ENCODE peak calls at places on chromosomes 1 and 21, in ten cellular contexts. C is tibial nerve, R is H1, T is NB4, G is K562, E is suprapubic skin, P is A549, F is vagina, J is erythroblast, Q is spleen. X is an unnamed sample.

GRCh38 chr1:225848044-225848955 is 33.9 kb downstream of the TMEM63A start:
- DNase-seq in C (no peak), R (no peak), T (no peak), G (peak), E (no peak), P (no peak), F (no peak), J (peak), Q (peak), X (no peak)

GRCh38 chr1:206551985-206552325 is 44.6 kb downstream of the RASSF5 start:
- DNase-seq in C (no peak), R (no peak), T (no peak), G (no peak), E (no peak), P (no peak), F (no peak), J (no peak), Q (peak), X (no peak)

GRCh38 chr1:62321438-62321837 is 2.2 kb upstream of the KANK4 start:
- DNase-seq in C (no peak), R (no peak), T (peak), G (no peak), E (no peak), P (peak), F (no peak), J (no peak), Q (no peak), X (no peak)

GRCh38 chr1:221878134-221878533 is 136.2 kb upstream of the DUSP10 start:
- DNase-seq in C (no peak), R (no peak), T (no peak), G (no peak), E (no peak), P (no peak), F (no peak), J (no peak), Q (no peak), X (no peak)

GRCh38 chr1:15691434-15692032 is 7.4 kb downstream of the PLEKHM2 start:
- DNase-seq in C (no peak), R (no peak), T (no peak), G (no peak), E (no peak), P (no peak), F (no peak), J (no peak), Q (no peak), X (no peak)

GRCh38 chr1:13224480-13225060 is 1.4 kb downstream of the PRAMEF18 start:
- DNase-seq in C (no peak), R (no peak), T (no peak), G (no peak), E (peak), P (no peak), F (no peak), J (no peak), Q (peak), X (no peak)

GRCh38 chr1:238624786-238625185 is 734.1 kb upstream of the ZP4 start:
- DNase-seq in C (no peak), R (no peak), T (no peak), G (no peak), E (no peak), P (no peak), F (no peak), J (no peak), Q (no peak), X (no peak)

GRCh38 chr1:18819986-18820790 is 39.3 kb downstream of the TAS1R2 start:
- DNase-seq in C (no peak), R (no peak), T (no peak), G (no peak), E (no peak), P (no peak), F (no peak), J (no peak), Q (no peak), X (no peak)

GRCh38 chr1:58809327-58810040 is 25.6 kb upstream of the JUN start:
- DNase-seq in C (no peak), R (no peak), T (peak), G (no peak), E (no peak), P (no peak), F (no peak), J (no peak), Q (no peak), X (no peak)

GRCh38 chr21:42833859-42834729 is 45.2 kb downstream of the WDR4 start:
- DNase-seq in C (no peak), R (no peak), T (no peak), G (peak), E (no peak), P (no peak), F (peak), J (no peak), Q (peak), X (no peak)

GRCh38 chr1:59718064-59718988 is 96.4 kb upstream of the HOOK1 start:
- DNase-seq in C (no peak), R (no peak), T (peak), G (peak), E (no peak), P (no peak), F (no peak), J (peak), Q (no peak), X (no peak)

GRCh38 chr1:246324711-246325110 is 182.4 kb downstream of the SMYD3 start:
- DNase-seq in C (no peak), R (peak), T (no peak), G (no peak), E (no peak), P (peak), F (no peak), J (no peak), Q (no peak), X (no peak)

GRCh38 chr1:172717722-172718455 is 59.0 kb downstream of the FASLG start:
- DNase-seq in C (no peak), R (no peak), T (no peak), G (peak), E (no peak), P (peak), F (no peak), J (peak), Q (no peak), X (no peak)

GRCh38 chr1:11285883-11286734 is 13.1 kb downstream of the UBIAD1 start:
- DNase-seq in C (no peak), R (no peak), T (no peak), G (no peak), E (no peak), P (peak), F (no peak), J (no peak), Q (no peak), X (no peak)

GRCh38 chr1:105087496-105087895 is 1337.8 kb downstream of the AMY1C start:
- DNase-seq in C (no peak), R (no peak), T (no peak), G (no peak), E (no peak), P (peak), F (no peak), J (no peak), Q (no peak), X (no peak)

GRCh38 chr1:229883504-229884200 is 183.4 kb upstream of the GALNT2 start:
- DNase-seq in C (no peak), R (no peak), T (no peak), G (no peak), E (no peak), P (no peak), F (peak), J (no peak), Q (no peak), X (no peak)

GRCh38 chr1:238439483-238439882 is 548.8 kb upstream of the ZP4 start:
- DNase-seq in C (no peak), R (no peak), T (no peak), G (no peak), E (no peak), P (no peak), F (no peak), J (no peak), Q (no peak), X (no peak)

GRCh38 chr1:58887059-58887458 is 103.2 kb upstream of the JUN start:
- DNase-seq in C (no peak), R (no peak), T (no peak), G (no peak), E (no peak), P (no peak), F (no peak), J (no peak), Q (no peak), X (no peak)

GRCh38 chr21:45403133-45403824 is 1.7 kb upstream of the COL18A1 start:
- DNase-seq in C (no peak), R (no peak), T (no peak), G (no peak), E (no peak), P (no peak), F (no peak), J (peak), Q (peak), X (no peak)

GRCh38 chr21:45403825-45404725 is 890 bp upstream of the COL18A1 start:
- DNase-seq in C (peak), R (peak), T (no peak), G (peak), E (no peak), P (no peak), F (no peak), J (peak), Q (peak), X (peak)

GRCh38 chr21:45404726-45405270 is at the start of gene COL18A1:
- DNase-seq in C (no peak), R (no peak), T (peak), G (peak), E (no peak), P (peak), F (no peak), J (peak), Q (peak), X (peak)

GRCh38 chr21:45401054-45401518 is 3.9 kb upstream of the COL18A1 start:
- DNase-seq in C (no peak), R (no peak), T (no peak), G (peak), E (no peak), P (peak), F (no peak), J (peak), Q (no peak), X (no peak)

GRCh38 chr21:45401916-45402900 is 2.8 kb upstream of the COL18A1 start:
- DNase-seq in C (no peak), R (no peak), T (no peak), G (no peak), E (no peak), P (no peak), F (no peak), J (no peak), Q (peak), X (peak)
- TF ChIP-seq POLR2A in C (no peak), R (no peak), T (no peak), G (no peak), E (no peak), P (no peak), F (no peak), J (no peak), Q (no peak), X (no peak)

DNA sequence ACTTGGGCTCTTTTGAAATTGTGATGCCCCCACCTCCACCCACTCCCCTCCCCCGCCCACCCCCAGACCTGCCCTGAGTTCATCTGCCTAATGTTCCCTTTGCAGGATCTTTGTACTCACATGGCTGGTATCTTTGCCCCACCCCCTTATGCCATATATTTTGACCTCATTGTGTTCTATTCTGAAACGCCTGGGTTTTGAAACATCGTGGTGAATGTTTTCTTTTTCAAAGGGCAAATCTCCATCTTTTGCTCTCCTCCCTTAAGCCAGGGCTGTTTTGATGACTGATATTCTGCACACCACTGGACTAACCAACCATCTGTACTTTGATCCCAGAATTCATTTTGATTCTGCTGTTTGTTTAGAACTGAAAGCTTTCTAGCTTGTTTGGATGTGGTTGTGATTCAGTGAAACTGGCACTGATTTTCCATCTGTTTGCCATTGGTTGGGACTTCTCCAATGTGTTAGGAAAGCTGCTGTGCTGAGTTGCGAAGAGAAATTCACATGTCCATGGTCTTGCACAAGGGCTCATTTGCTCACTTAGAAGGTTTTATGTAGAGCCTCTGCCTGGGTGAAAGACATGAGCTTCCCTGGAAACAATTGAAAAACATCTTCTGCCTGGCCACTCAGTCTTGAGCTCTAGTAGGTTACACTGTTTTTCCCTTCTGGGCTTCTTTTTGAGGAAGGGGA is 16.5 kb downstream of the SMAP2 start:
- DNase-seq in C (no peak), R (no peak), T (no peak), G (no peak), E (no peak), P (peak), F (no peak), J (no peak), Q (no peak), X (peak)
- TF ChIP-seq POLR2A in C (no peak), R (no peak), T (no peak), G (no peak), E (no peak), P (no peak), F (no peak), J (no peak), Q (peak), X (no peak)

GRCh38 chr21:34617753-34618339 is 2.9 kb upstream of the RCAN1 start:
- DNase-seq in C (no peak), R (no peak), T (no peak), G (no peak), E (no peak), P (no peak), F (no peak), J (no peak), Q (no peak), X (no peak)
- TF ChIP-seq POLR2A in C (no peak), R (no peak), T (no peak), G (no peak), E (no peak), P (no peak), F (no peak), J (no peak), Q (no peak), X (no peak)

GRCh38 chr1:44354840-44355581 is at the start of gene ERI3:
- DNase-seq in C (peak), R (peak), T (peak), G (peak), E (peak), P (peak), F (peak), J (peak), Q (peak), X (peak)
- TF ChIP-seq POLR2A in C (peak), R (peak), T (peak), G (peak), E (no peak), P (peak), F (peak), J (peak), Q (no peak), X (peak)

GRCh38 chr21:36156339-36156814 is 247 bp upstream of the DOP1B start:
- DNase-seq in C (peak), R (peak), T (peak), G (peak), E (peak), P (peak), F (peak), J (peak), Q (peak), X (peak)

GRCh38 chr21:36160850-36161178 is 4.2 kb downstream of the DOP1B start:
- DNase-seq in C (no peak), R (no peak), T (no peak), G (no peak), E (no peak), P (no peak), F (no peak), J (no peak), Q (no peak), X (no peak)

GRCh38 chr21:36155603-36156338 is 853 bp upstream of the DOP1B start:
- DNase-seq in C (no peak), R (no peak), T (no peak), G (no peak), E (no peak), P (no peak), F (peak), J (peak), Q (peak), X (peak)

GRCh38 chr21:36159356-36159921 is 2.8 kb downstream of the DOP1B start:
- DNase-seq in C (no peak), R (no peak), T (peak), G (no peak), E (no peak), P (no peak), F (no peak), J (no peak), Q (no peak), X (no peak)

GRCh38 chr21:36156815-36157670 is at the start of gene DOP1B:
- DNase-seq in C (no peak), R (no peak), T (peak), G (peak), E (peak), P (no peak), F (no peak), J (no peak), Q (no peak), X (no peak)
- TF ChIP-seq POLR2A in C (peak), R (no peak), T (peak), G (peak), E (no peak), P (peak), F (peak), J (peak), Q (no peak), X (no peak)

DNA sequence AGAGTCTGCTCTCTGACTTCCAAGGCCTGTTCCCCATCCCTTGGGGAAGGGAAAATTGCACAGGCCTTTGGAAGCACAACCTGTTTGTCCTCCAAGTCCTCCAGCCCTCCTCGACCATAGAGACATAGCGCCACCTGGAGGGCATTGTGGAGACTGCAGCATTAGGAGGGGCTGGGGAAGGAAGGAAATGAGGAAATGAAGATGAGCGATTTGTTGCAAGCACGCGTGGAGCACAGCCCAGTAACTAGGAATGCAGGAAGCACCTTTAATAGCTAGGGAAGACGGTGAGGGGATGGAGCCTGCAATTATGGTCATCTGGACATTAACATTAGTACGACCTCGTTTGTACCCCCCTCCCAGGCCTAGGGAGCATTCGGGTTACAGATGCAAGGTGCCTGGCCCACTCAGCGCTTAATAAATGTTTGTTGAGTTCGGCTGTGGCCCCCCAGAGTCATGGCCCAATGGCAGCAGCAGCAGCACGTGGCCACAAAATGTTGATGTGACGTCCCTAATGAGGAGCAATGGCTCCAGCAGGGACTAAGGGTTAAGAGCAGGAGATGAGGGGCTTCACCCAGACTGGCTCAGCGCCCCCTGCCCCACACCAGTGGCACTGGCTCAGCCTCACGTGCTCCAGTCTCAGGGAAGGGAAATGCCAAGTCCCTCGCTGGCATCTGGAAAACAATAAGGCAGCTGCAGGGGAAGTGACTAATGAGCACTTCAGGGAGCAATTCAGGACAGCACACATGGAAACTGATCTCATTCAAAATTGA is 8.0 kb upstream of the CAMK2N1 start:
- DNase-seq in C (peak), R (peak), T (peak), G (peak), E (peak), P (peak), F (peak), J (peak), Q (peak), X (peak)
- TF ChIP-seq POLR2A in C (no peak), R (no peak), T (no peak), G (no peak), E (no peak), P (no peak), F (no peak), J (no peak), Q (no peak), X (no peak)

GRCh38 chr1:3566951-3567350 is 44.4 kb downstream of the MEGF6 start:
- DNase-seq in C (no peak), R (no peak), T (no peak), G (no peak), E (no peak), P (no peak), F (no peak), J (no peak), Q (no peak), X (no peak)

GRCh38 chr1:3563610-3564009 is 47.7 kb downstream of the MEGF6 start:
- DNase-seq in C (no peak), R (no peak), T (no peak), G (no peak), E (no peak), P (no peak), F (no peak), J (no peak), Q (no peak), X (no peak)

GRCh38 chr1:3566004-3566885 is 45.1 kb downstream of the MEGF6 start:
- DNase-seq in C (no peak), R (no peak), T (no peak), G (no peak), E (no peak), P (no peak), F (no peak), J (no peak), Q (no peak), X (no peak)

GRCh38 chr1:3563125-3563524 is 48.2 kb downstream of the MEGF6 start:
- DNase-seq in C (no peak), R (no peak), T (no peak), G (no peak), E (no peak), P (no peak), F (no peak), J (no peak), Q (no peak), X (no peak)

DNA sequence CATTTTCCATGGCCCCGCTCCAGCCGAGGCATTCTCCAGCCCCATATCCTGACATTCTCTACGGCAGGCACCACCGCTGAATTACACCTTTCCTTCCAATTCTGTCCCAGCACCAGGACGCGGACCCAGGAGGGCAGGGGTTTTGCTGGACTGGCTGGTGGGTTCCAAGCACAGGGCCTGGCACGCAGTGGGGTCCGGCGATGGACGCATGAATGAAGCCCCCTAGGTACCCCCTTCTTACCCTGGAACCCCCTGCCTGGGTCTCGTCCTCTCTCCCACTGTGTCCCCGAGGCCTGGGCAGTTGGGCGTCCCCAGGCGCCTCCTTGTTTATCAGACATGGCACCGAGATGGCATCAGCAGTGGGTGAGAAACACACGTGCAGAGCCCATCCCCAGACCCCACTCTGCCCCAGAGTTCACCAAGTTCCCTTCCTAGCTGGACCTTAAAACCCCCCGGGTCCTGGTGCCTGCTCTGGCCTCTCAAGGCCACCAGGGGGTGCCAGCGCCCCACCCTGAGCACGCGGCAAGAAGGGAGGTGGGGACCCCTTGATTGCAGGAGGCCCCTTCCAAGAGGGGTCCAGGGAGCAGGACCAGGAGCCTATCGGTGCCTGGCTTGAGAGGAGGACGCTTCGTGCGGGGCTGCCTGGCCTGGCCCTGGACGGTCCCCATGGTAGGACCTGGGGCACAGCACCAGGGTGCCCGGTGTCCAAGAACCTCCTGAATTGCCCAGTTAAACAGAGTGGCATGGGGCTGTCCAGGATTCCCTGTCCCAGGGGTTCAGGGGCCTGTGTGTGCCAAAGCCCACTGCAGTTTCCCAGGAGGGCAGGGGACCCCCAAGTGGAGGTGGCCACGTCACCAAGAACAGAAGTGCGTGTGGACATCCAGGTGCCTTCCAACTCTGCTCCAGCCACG is 46.1 kb downstream of the MEGF6 start:
- DNase-seq in C (no peak), R (peak), T (peak), G (peak), E (no peak), P (no peak), F (no peak), J (peak), Q (peak), X (peak)
- TF ChIP-seq POLR2A in C (no peak), R (no peak), T (no peak), G (no peak), E (no peak), P (no peak), F (no peak), J (no peak), Q (no peak), X (no peak)

GRCh38 chr1:64933296-64934070 is 32.9 kb downstream of the JAK1 start:
- DNase-seq in C (no peak), R (no peak), T (peak), G (no peak), E (peak), P (peak), F (peak), J (no peak), Q (no peak), X (no peak)
- TF ChIP-seq POLR2A in C (no peak), R (no peak), T (no peak), G (no peak), E (no peak), P (no peak), F (no peak), J (no peak), Q (no peak), X (no peak)

GRCh38 chr1:27392096-27392777 is at the start of gene GPR3:
- DNase-seq in C (peak), R (peak), T (peak), G (peak), E (peak), P (peak), F (no peak), J (peak), Q (peak), X (peak)
- TF ChIP-seq POLR2A in C (peak), R (no peak), T (peak), G (peak), E (no peak), P (no peak), F (no peak), J (peak), Q (no peak), X (no peak)

GRCh38 chr1:57572016-57572415 is 148.2 kb upstream of the DAB1 start:
- DNase-seq in C (no peak), R (no peak), T (no peak), G (no peak), E (no peak), P (no peak), F (peak), J (no peak), Q (no peak), X (no peak)
- TF ChIP-seq POLR2A in C (no peak), R (no peak), T (no peak), G (no peak), E (no peak), P (no peak), F (no peak), J (no peak), Q (no peak), X (no peak)

X was measured in body of pancreas.